ENCODE peak calls at places on chromosome 1, in seven cellular contexts. A is activated CD4-positive, alpha-beta T cell treated with anti-CD3 and anti-CD28 coated beads for 4 hours; U is M059J; T is activated CD8-positive, alpha-beta T cell treated with anti-CD3 and anti-CD28 coated beads for 36 hours; Z is T-helper 1 cell; M is NB4; G is NCI-H345. X is an unnamed sample.

GRCh38 chr1:185694081-185694480 is 40.1 kb upstream of the HMCN1 start:
- DNase-seq in M (peak; percentile 26), G (no peak), T (peak; percentile 55), A (peak; percentile 4), U (no peak), Z (no peak), X (no peak)

GRCh38 chr1:210342986-210343780 is 14.5 kb downstream of the HHAT start:
- DNase-seq in U (peak; percentile 19), M (peak; percentile 77), G (peak; percentile 41), T (no peak), A (no peak), Z (no peak), X (no peak)

GRCh38 chr1:231106347-231106746 is 55.5 kb upstream of the TRIM67 start:
- DNase-seq in T (no peak), M (no peak), Z (no peak), U (peak; percentile 91), A (no peak), G (no peak), X (no peak)

GRCh38 chr1:206035027-206035426 is 11.3 kb upstream of the CTSE start:
- DNase-seq in U (no peak), M (no peak), T (no peak), G (peak; percentile 61), Z (no peak), A (no peak), X (peak; percentile 59)

GRCh38 chr1:181033128-181033798 is 520 bp upstream of the MR1 start:
- DNase-seq in U (peak; percentile 58), M (peak; percentile 82), T (peak; percentile 24), A (peak; percentile 23), Z (no peak), G (no peak), X (no peak)

GRCh38 chr1:42847111-42847580 is 733 bp downstream of the ZNF691 start:
- DNase-seq in T (peak; percentile 11), M (no peak), G (no peak), U (no peak), Z (no peak), A (no peak), X (no peak)

GRCh38 chr1:157241185-157241538 is 103.0 kb upstream of the ETV3 start:
- DNase-seq in Z (no peak), A (no peak), M (no peak), T (no peak), U (no peak), G (no peak), X (no peak)

GRCh38 chr1:221663321-221663720 is 78.6 kb downstream of the DUSP10 start:
- DNase-seq in A (no peak), T (no peak), Z (no peak), U (peak; percentile 23), M (no peak), G (no peak), X (no peak)

GRCh38 chr1:110341872-110342331 is 2.7 kb downstream of the RBM15 start:
- DNase-seq in T (no peak), G (no peak), A (no peak), Z (no peak), M (no peak), U (no peak), X (no peak)

GRCh38 chr1:119431836-119432235 is 16.9 kb downstream of the HSD3B2 start:
- DNase-seq in G (no peak), U (no peak), T (no peak), A (no peak), Z (no peak), M (no peak), X (no peak)

GRCh38 chr1:57473448-57473847 is 49.6 kb upstream of the DAB1 start:
- DNase-seq in U (no peak), Z (no peak), T (no peak), M (no peak), G (no peak), A (no peak), X (no peak)

GRCh38 chr1:154839691-154840090 is 30.4 kb downstream of the KCNN3 start:
- DNase-seq in A (no peak), Z (no peak), M (no peak), T (no peak), G (no peak), U (no peak), X (no peak)

GRCh38 chr1:224219612-224220011 is 36.6 kb downstream of the DEGS1 start:
- DNase-seq in A (no peak), T (no peak), M (no peak), G (no peak), U (no peak), Z (no peak), X (no peak)

GRCh38 chr1:200866521-200866920 is 6.3 kb upstream of the GPR25 start:
- DNase-seq in Z (no peak), G (no peak), T (peak; percentile 92), M (no peak), U (peak; percentile 30), A (no peak), X (no peak)

GRCh38 chr1:61605607-61606321 is 119.2 kb downstream of the TM2D1 start:
- DNase-seq in Z (no peak), G (no peak), M (no peak), A (no peak), T (no peak), U (peak; percentile 58), X (no peak)